ENCODE peak calls at places on chromosomes 12 and 14, in six cellular contexts. One of them, this sample, is unnamed.

GRCh38 chr12:71942259-71942658 is 3.6 kb downstream of the TPH2 start:
- DNase-seq in endothelial cell: no peak
- DNase-seq in WTC11: no peak
- DNase-seq in lower leg skin: no peak
- DNase-seq in stomach: no peak
- DNase-seq in glutamatergic neuron: no peak
- DNase-seq in this sample: no peak

GRCh38 chr14:65423986-65424385 is 11.5 kb downstream of the FUT8 start:
- DNase-seq in endothelial cell: no peak
- DNase-seq in WTC11: no peak
- DNase-seq in lower leg skin: no peak
- DNase-seq in stomach: no peak
- DNase-seq in glutamatergic neuron: no peak
- DNase-seq in this sample: no peak

GRCh38 chr12:129075451-129076208 is 222.4 kb downstream of the GLT1D1 start:
- DNase-seq in endothelial cell: no peak
- DNase-seq in WTC11: no peak
- DNase-seq in lower leg skin: no peak
- DNase-seq in stomach: no peak
- DNase-seq in glutamatergic neuron: no peak
- DNase-seq in this sample: no peak

GRCh38 chr12:77315407-77315806 is 250.0 kb upstream of the E2F7 start:
- DNase-seq in endothelial cell: no peak
- DNase-seq in WTC11: no peak
- DNase-seq in lower leg skin: no peak
- DNase-seq in stomach: no peak
- DNase-seq in glutamatergic neuron: no peak
- DNase-seq in this sample: no peak

GRCh38 chr12:85971800-85972199 is 97.7 kb downstream of the NTS start:
- DNase-seq in endothelial cell: no peak
- DNase-seq in WTC11: no peak
- DNase-seq in lower leg skin: no peak
- DNase-seq in stomach: no peak
- DNase-seq in glutamatergic neuron: no peak
- DNase-seq in this sample: no peak

GRCh38 chr14:51331651-51332367 is 91.8 kb downstream of the TMX1 start:
- DNase-seq in endothelial cell: no peak
- DNase-seq in WTC11: no peak
- DNase-seq in lower leg skin: no peak
- DNase-seq in stomach: no peak
- DNase-seq in glutamatergic neuron: no peak
- DNase-seq in this sample: peak

GRCh38 chr14:65170768-65171251 is 68.5 kb upstream of the MAX start:
- DNase-seq in endothelial cell: peak
- DNase-seq in WTC11: peak
- DNase-seq in lower leg skin: no peak
- DNase-seq in stomach: no peak
- DNase-seq in glutamatergic neuron: peak
- DNase-seq in this sample: peak

GRCh38 chr14:100891501-100892445 is 11.7 kb downstream of the RTL1 start:
- DNase-seq in endothelial cell: no peak
- DNase-seq in WTC11: peak
- DNase-seq in lower leg skin: no peak
- DNase-seq in stomach: peak
- DNase-seq in glutamatergic neuron: peak
- DNase-seq in this sample: no peak

GRCh38 chr12:3594966-3595365 is 104.0 kb downstream of the PRMT8 start:
- DNase-seq in endothelial cell: no peak
- DNase-seq in WTC11: no peak
- DNase-seq in lower leg skin: no peak
- DNase-seq in stomach: no peak
- DNase-seq in glutamatergic neuron: no peak
- DNase-seq in this sample: no peak

GRCh38 chr12:3597526-3598210 is 106.7 kb downstream of the PRMT8 start:
- DNase-seq in endothelial cell: no peak
- DNase-seq in WTC11: no peak
- DNase-seq in lower leg skin: no peak
- DNase-seq in stomach: no peak
- DNase-seq in glutamatergic neuron: no peak
- DNase-seq in this sample: no peak

GRCh38 chr12:3593906-3594305 is 102.9 kb downstream of the PRMT8 start:
- DNase-seq in endothelial cell: no peak
- DNase-seq in WTC11: no peak
- DNase-seq in lower leg skin: no peak
- DNase-seq in stomach: no peak
- DNase-seq in glutamatergic neuron: no peak
- DNase-seq in this sample: no peak

GRCh38 chr12:3596703-3597472 is 105.9 kb downstream of the PRMT8 start:
- DNase-seq in endothelial cell: no peak
- DNase-seq in WTC11: no peak
- DNase-seq in lower leg skin: no peak
- DNase-seq in stomach: no peak
- DNase-seq in glutamatergic neuron: no peak
- DNase-seq in this sample: no peak

GRCh38 chr12:3595721-3596120 is 104.7 kb downstream of the PRMT8 start:
- DNase-seq in endothelial cell: no peak
- DNase-seq in WTC11: no peak
- DNase-seq in lower leg skin: no peak
- DNase-seq in stomach: no peak
- DNase-seq in glutamatergic neuron: no peak
- DNase-seq in this sample: no peak
- TF ChIP-seq CTCF in endothelial cell: no peak
- TF ChIP-seq CTCF in WTC11: no peak
- TF ChIP-seq CTCF in lower leg skin: no peak
- TF ChIP-seq CTCF in stomach: no peak
- TF ChIP-seq CTCF in glutamatergic neuron: no peak
- TF ChIP-seq CTCF in this sample: no peak

DNA sequence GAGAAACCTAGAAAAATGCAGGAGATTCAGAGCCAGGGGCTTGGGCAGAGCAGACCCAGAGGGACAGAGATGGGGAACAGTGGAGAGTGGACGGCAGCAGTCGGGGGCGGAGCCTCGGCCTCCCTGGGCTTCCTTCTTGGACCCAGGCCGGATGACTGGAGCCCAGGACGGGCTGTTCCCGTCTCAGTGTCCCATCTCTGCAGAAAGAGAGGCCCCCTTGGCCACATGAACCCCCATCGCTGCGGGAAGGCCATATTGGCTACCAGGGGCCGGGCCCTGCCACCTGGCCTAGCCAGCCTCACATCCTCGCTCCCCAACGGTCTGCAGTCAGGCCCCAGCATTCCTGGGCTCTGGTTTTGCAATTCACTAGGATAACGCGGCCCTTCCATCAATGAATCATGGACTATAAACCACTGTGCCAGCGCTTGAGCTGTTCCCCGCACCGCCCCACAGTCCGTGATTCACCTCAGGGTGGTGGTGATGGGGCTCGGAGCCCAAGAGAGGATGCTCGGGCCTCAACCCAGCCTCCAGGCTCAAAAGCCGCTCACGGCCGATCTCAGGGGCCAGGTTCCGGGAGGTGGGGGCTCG is 116.5 kb downstream of the RFLNA start:
- DNase-seq in endothelial cell: no peak
- DNase-seq in WTC11: no peak
- DNase-seq in lower leg skin: peak
- DNase-seq in stomach: no peak
- DNase-seq in glutamatergic neuron: no peak
- DNase-seq in this sample: peak
- TF ChIP-seq CTCF in endothelial cell: no peak
- TF ChIP-seq CTCF in WTC11: no peak
- TF ChIP-seq CTCF in lower leg skin: no peak
- TF ChIP-seq CTCF in stomach: no peak
- TF ChIP-seq CTCF in glutamatergic neuron: no peak
- TF ChIP-seq CTCF in this sample: no peak

GRCh38 chr12:116354950-116355779 is 77.7 kb upstream of the MED13L start:
- DNase-seq in endothelial cell: no peak
- DNase-seq in WTC11: no peak
- DNase-seq in lower leg skin: no peak
- DNase-seq in stomach: no peak
- DNase-seq in glutamatergic neuron: no peak
- DNase-seq in this sample: no peak
- TF ChIP-seq CTCF in endothelial cell: no peak
- TF ChIP-seq CTCF in WTC11: no peak
- TF ChIP-seq CTCF in lower leg skin: no peak
- TF ChIP-seq CTCF in stomach: no peak
- TF ChIP-seq CTCF in glutamatergic neuron: no peak
- TF ChIP-seq CTCF in this sample: no peak

GRCh38 chr12:17028348-17028747 is 422.4 kb upstream of the LMO3 start:
- DNase-seq in endothelial cell: no peak
- DNase-seq in WTC11: no peak
- DNase-seq in lower leg skin: no peak
- DNase-seq in stomach: no peak
- DNase-seq in glutamatergic neuron: no peak
- DNase-seq in this sample: no peak
- TF ChIP-seq CTCF in endothelial cell: no peak
- TF ChIP-seq CTCF in WTC11: no peak
- TF ChIP-seq CTCF in lower leg skin: no peak
- TF ChIP-seq CTCF in stomach: no peak
- TF ChIP-seq CTCF in glutamatergic neuron: no peak
- TF ChIP-seq CTCF in this sample: no peak

GRCh38 chr12:69354172-69354560 is 5.4 kb upstream of the YEATS4 start:
- DNase-seq in endothelial cell: no peak
- DNase-seq in WTC11: no peak
- DNase-seq in lower leg skin: no peak
- DNase-seq in stomach: no peak
- DNase-seq in glutamatergic neuron: no peak
- DNase-seq in this sample: no peak
- TF ChIP-seq CTCF in endothelial cell: no peak
- TF ChIP-seq CTCF in WTC11: no peak
- TF ChIP-seq CTCF in lower leg skin: no peak
- TF ChIP-seq CTCF in stomach: no peak
- TF ChIP-seq CTCF in glutamatergic neuron: no peak
- TF ChIP-seq CTCF in this sample: no peak

GRCh38 chr12:116737774-116738657 is at the start of the genes RNFT2 and SPRING1:
- DNase-seq in endothelial cell: peak
- DNase-seq in WTC11: peak
- DNase-seq in lower leg skin: peak
- DNase-seq in stomach: peak
- DNase-seq in glutamatergic neuron: peak
- DNase-seq in this sample: peak
- TF ChIP-seq CTCF in endothelial cell: no peak
- TF ChIP-seq CTCF in WTC11: no peak
- TF ChIP-seq CTCF in lower leg skin: no peak
- TF ChIP-seq CTCF in stomach: peak
- TF ChIP-seq CTCF in glutamatergic neuron: no peak
- TF ChIP-seq CTCF in this sample: no peak

DNA sequence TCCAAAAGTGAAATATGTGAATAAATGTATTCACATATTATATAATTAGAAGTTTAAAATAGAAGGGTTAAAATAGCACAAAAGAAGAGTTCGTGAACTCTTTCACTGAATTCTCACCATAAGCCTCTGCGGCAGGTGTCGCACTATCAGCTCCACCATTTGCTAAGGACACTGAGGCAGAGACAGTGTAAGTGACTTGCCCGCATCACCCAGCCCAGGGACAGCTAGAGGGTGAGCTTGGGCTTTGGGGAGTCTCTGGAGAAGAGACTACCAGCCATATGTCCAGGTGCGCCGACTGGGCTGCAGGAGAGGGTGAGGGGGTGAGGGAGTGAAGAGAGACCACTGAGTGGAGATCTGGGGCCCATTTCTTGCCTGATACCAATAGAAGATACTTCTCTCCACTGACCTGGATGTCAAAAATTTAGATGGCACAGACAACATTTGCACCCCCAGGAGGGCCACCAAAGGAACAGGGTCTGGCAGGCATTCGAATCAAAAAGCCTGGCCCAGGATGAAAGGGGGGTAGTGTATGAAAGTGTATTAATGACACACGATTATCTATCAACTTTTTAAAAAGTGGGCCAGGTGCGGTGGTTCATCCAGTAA is 28.5 kb downstream of the FAIM2 start:
- DNase-seq in endothelial cell: no peak
- DNase-seq in WTC11: no peak
- DNase-seq in lower leg skin: no peak
- DNase-seq in stomach: no peak
- DNase-seq in glutamatergic neuron: no peak
- DNase-seq in this sample: no peak
- TF ChIP-seq CTCF in endothelial cell: no peak
- TF ChIP-seq CTCF in WTC11: no peak
- TF ChIP-seq CTCF in lower leg skin: no peak
- TF ChIP-seq CTCF in stomach: no peak
- TF ChIP-seq CTCF in glutamatergic neuron: no peak
- TF ChIP-seq CTCF in this sample: no peak

GRCh38 chr12:89949457-89950195 is 241.0 kb upstream of the ATP2B1 start:
- DNase-seq in endothelial cell: peak
- DNase-seq in WTC11: no peak
- DNase-seq in lower leg skin: no peak
- DNase-seq in stomach: no peak
- DNase-seq in glutamatergic neuron: no peak
- DNase-seq in this sample: peak
- TF ChIP-seq CTCF in endothelial cell: no peak
- TF ChIP-seq CTCF in WTC11: no peak
- TF ChIP-seq CTCF in lower leg skin: no peak
- TF ChIP-seq CTCF in stomach: no peak
- TF ChIP-seq CTCF in glutamatergic neuron: no peak
- TF ChIP-seq CTCF in this sample: no peak

DNA sequence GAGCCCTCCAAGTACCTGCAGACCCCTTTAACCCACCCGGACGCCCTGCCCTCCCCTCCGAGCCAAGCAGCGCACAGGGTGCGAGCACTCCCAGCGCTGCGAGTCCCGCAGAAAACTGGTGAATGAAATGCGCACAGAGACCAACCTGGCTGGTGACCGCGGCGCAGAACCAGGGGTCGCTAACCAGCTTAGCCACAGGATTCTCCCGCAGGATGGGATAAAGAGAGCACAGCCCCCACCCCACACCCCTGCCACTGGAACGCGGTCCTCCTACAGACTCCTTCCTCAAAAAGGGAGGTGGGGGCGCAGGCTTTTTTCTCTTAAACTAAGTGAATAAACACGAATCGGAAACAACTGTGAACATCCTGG is 1.0 kb downstream of the ATP2B1 start:
- DNase-seq in endothelial cell: peak
- DNase-seq in WTC11: peak
- DNase-seq in lower leg skin: peak
- DNase-seq in stomach: no peak
- DNase-seq in glutamatergic neuron: peak
- DNase-seq in this sample: no peak
- TF ChIP-seq CTCF in endothelial cell: no peak
- TF ChIP-seq CTCF in WTC11: no peak
- TF ChIP-seq CTCF in lower leg skin: no peak
- TF ChIP-seq CTCF in stomach: no peak
- TF ChIP-seq CTCF in glutamatergic neuron: no peak
- TF ChIP-seq CTCF in this sample: no peak

GRCh38 chr12:124992874-124993567 is 424 bp upstream of the BRI3BP start:
- DNase-seq in endothelial cell: peak
- DNase-seq in WTC11: peak
- DNase-seq in lower leg skin: peak
- DNase-seq in stomach: peak
- DNase-seq in glutamatergic neuron: peak
- DNase-seq in this sample: peak
- TF ChIP-seq CTCF in endothelial cell: peak
- TF ChIP-seq CTCF in WTC11: no peak
- TF ChIP-seq CTCF in lower leg skin: no peak
- TF ChIP-seq CTCF in stomach: peak
- TF ChIP-seq CTCF in glutamatergic neuron: peak
- TF ChIP-seq CTCF in this sample: no peak